ENCODE peak calls at places on chromosome 1, in four cellular contexts. Q is GM12878, Y is K562, M is HL-60. A is an unnamed sample.

GRCh38 chr1:15625224-15625917 is 8.1 kb downstream of the DDI2 start:
- DNase-seq in Y (no peak), M (no peak), Q (no peak), A (no peak)

GRCh38 chr1:119870917-119871486 is 25.3 kb downstream of the ADAM30 start:
- DNase-seq in Q (no peak), M (peak; percentile 55), Y (peak; percentile 85), A (peak; percentile 24)

GRCh38 chr1:25631750-25632495 is 15.3 kb downstream of the MAN1C1 start:
- DNase-seq in Y (no peak), Q (no peak), M (no peak), A (no peak)

GRCh38 chr1:15290382-15290781 is 43.4 kb downstream of the FHAD1 start:
- DNase-seq in M (no peak), Q (no peak), Y (peak; percentile 25), A (no peak)

GRCh38 chr1:245322673-245323072 is 167.9 kb downstream of the KIF26B start:
- DNase-seq in M (no peak), Y (no peak), Q (no peak), A (no peak)

GRCh38 chr1:34845131-34845901 is 14.2 kb downstream of the SMIM12 start:
- DNase-seq in Q (no peak), Y (peak; percentile 90), M (no peak), A (no peak)

GRCh38 chr1:226657788-226658537 is 81.1 kb downstream of the ITPKB start:
- DNase-seq in Q (no peak), Y (no peak), M (no peak), A (no peak)

GRCh38 chr1:20725189-20726106 is 7.1 kb downstream of the SH2D5 start:
- DNase-seq in Q (no peak), M (no peak), Y (no peak), A (no peak)

GRCh38 chr1:17014671-17015567 is 3.2 kb upstream of the ATP13A2 start:
- DNase-seq in Q (no peak), M (no peak), Y (no peak), A (no peak)

GRCh38 chr1:235416662-235417049 is 49.4 kb downstream of the TBCE start:
- DNase-seq in Q (no peak), M (no peak), Y (no peak), A (no peak)

GRCh38 chr1:107250169-107250568 is 109.3 kb downstream of the NTNG1 start:
- DNase-seq in Y (no peak), M (no peak), Q (peak; percentile 16), A (no peak)

GRCh38 chr1:228488107-228488817 is 1.1 kb downstream of the RNF187 start:
- DNase-seq in M (no peak), Y (no peak), Q (no peak), A (no peak)

GRCh38 chr1:5639323-5639722 is 352.9 kb downstream of the NPHP4 start:
- DNase-seq in M (no peak), Y (no peak), Q (no peak), A (no peak)

GRCh38 chr1:182193908-182194550 is 132.5 kb upstream of the ZNF648 start:
- DNase-seq in Q (no peak), Y (no peak), M (peak; percentile 97), A (no peak)

GRCh38 chr1:87980494-87980893 is 651.8 kb downstream of the LMO4 start:
- DNase-seq in Q (no peak), Y (no peak), M (no peak), A (no peak)

GRCh38 chr1:1073743-1074587 is at the start of gene RNF223:
- DNase-seq in M (no peak), Q (no peak), Y (peak; percentile 38), A (no peak)

GRCh38 chr1:155776414-155776813 is 80.6 kb downstream of the GON4L start:
- DNase-seq in M (peak; percentile 8), Q (no peak), Y (no peak), A (no peak)

GRCh38 chr1:82492168-82492567 is 691.4 kb downstream of the ADGRL2 start:
- DNase-seq in Q (no peak), Y (no peak), M (no peak), A (no peak)

GRCh38 chr1:14746393-14746792 is 147.9 kb downstream of the KAZN start:
- DNase-seq in Y (no peak), M (no peak), Q (no peak), A (no peak)

GRCh38 chr1:188715566-188715965 is 1762.1 kb downstream of the BRINP3 start:
- DNase-seq in Q (no peak), Y (no peak), M (no peak), A (no peak)

DNA sequence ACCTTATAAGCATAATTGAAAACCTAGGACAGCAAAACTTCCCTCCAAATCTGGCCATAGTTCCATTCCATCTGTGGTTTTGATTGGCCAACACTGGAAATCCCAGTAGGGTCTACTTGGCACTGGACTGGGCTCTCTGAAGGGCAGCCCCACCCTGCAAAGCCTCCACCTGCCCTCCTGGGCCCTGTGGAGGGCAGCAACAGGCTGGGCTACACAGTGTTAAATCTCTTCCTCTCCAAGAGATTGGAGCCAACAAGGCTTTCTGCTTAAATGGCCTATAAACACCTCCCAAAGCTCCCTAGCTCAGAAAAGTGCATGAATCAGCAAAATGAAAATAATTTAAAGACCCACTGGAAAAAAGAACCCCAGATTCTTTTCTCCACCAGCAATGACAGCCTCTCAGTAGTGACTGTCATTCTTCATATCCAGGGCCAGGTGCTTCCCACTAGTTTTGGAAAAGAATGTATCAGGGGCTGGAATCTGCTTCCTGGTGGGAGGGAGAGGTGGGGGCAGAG is 58.5 kb downstream of the BEND5 start:
- DNase-seq in Q (no peak), M (no peak), Y (no peak), A (no peak)
- TF ChIP-seq SPI1 in Q (no peak), M (no peak), Y (no peak), A (no peak)

DNA sequence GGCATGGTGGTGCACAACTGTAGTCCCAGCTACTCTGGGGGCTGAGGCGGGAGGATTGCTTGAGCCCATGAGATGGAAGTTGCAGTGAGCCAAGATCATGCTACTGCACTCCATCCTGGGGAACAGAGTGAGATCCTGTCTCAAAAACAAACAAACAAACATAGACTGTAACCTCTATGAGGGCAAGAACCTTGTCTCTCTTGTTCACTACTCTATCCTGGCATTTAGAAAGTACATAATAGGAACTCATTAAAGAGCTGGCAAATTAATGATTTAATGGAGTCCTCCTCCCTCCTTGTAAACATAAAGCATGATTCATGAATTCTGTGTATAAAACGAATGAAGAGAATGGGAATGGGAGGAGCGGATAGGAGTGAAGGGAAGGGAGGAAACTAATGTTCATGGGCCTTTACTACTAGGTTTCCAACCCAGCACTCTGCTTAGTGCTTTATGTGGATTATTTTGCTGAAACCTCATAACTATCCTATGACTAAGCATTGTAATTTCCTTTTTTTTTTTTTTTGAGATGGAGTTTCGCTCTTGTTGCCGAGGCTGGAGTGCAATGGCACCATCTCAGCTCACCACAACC is 8.6 kb downstream of the LMOD1 start:
- DNase-seq in Q (no peak), Y (no peak), M (no peak), A (no peak)
- TF ChIP-seq POLR2AphosphoS5 in Q (no peak), Y (no peak), M (no peak), A (no peak)

DNA sequence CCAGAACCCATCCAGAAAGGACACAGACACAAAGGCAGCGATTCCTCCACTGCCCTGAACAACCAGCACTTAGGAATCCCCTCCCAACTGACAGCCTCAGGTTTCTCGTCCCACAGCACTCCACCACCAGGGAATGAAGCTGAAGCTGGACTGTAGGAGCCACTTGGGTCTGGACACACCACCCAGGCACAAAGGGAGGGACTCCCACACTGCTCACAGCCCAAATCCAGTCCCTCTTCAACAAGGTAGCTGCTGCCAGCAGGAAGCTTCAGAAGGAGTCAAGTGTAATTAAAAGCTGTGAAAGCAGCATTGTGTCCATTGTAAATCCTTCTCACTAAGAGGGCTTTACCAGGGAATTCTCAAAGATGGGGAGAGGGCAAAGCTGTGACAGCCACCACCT is 29.0 kb downstream of the LMX1A start:
- DNase-seq in M (no peak), Y (no peak), Q (no peak), A (no peak)
- TF ChIP-seq SPI1 in M (no peak), Y (no peak), Q (no peak), A (no peak)

GRCh38 chr1:91751281-91751680 is 134.7 kb downstream of the TGFBR3 start:
- DNase-seq in M (no peak), Q (no peak), Y (no peak), A (no peak)
- TF ChIP-seq POLR2AphosphoS5 in M (no peak), Q (no peak), Y (no peak), A (no peak)

GRCh38 chr1:203173566-203173965 is 2.1 kb downstream of the MYBPH start:
- DNase-seq in Y (no peak), M (no peak), Q (peak; percentile 63), A (peak; percentile 55)
- TF ChIP-seq SPI1 in Y (no peak), M (no peak), Q (no peak), A (no peak)

GRCh38 chr1:55015123-55015522 is 16.4 kb downstream of the BSND start:
- DNase-seq in Q (no peak), M (no peak), Y (no peak), A (no peak)
- TF ChIP-seq POLR2AphosphoS5 in Q (no peak), M (no peak), Y (no peak), A (no peak)